ENCODE peak calls at places on chromosomes 4 and X, in four cellular contexts. One of them, this sample, is unnamed.

GRCh38 chrX:98398542-98398941 is 1514.8 kb downstream of the RPA4 start:
- DNase-seq in DMS 273 treated with DMSO at 0.1 percent for 48 hours: no peak
- DNase-seq in GM18507: no peak
- DNase-seq in RWPE2: no peak
- DNase-seq in this sample: no peak

GRCh38 chrX:39491548-39492297 is 606.0 kb downstream of the BCOR start:
- DNase-seq in DMS 273 treated with DMSO at 0.1 percent for 48 hours: no peak
- DNase-seq in GM18507: peak
- DNase-seq in RWPE2: no peak
- DNase-seq in this sample: no peak

GRCh38 chr4:140150886-140151699 is 2.9 kb downstream of the MAML3 start:
- DNase-seq in DMS 273 treated with DMSO at 0.1 percent for 48 hours: peak
- DNase-seq in GM18507: no peak
- DNase-seq in RWPE2: peak
- DNase-seq in this sample: peak

GRCh38 chrX:120791013-120791643 is 84.5 kb downstream of the CT47B1 start:
- DNase-seq in DMS 273 treated with DMSO at 0.1 percent for 48 hours: peak
- DNase-seq in GM18507: no peak
- DNase-seq in RWPE2: no peak
- DNase-seq in this sample: no peak

GRCh38 chrX:8988456-8988855 is 45.5 kb downstream of the FAM9B start:
- DNase-seq in DMS 273 treated with DMSO at 0.1 percent for 48 hours: no peak
- DNase-seq in GM18507: no peak
- DNase-seq in RWPE2: no peak
- DNase-seq in this sample: no peak

GRCh38 chr4:36187723-36188333 is 56.5 kb downstream of the ARAP2 start:
- DNase-seq in DMS 273 treated with DMSO at 0.1 percent for 48 hours: peak
- DNase-seq in GM18507: no peak
- DNase-seq in RWPE2: no peak
- DNase-seq in this sample: no peak

GRCh38 chrX:24392709-24393108 is 32.3 kb downstream of the SUPT20HL1 start:
- DNase-seq in DMS 273 treated with DMSO at 0.1 percent for 48 hours: no peak
- DNase-seq in GM18507: no peak
- DNase-seq in RWPE2: no peak
- DNase-seq in this sample: no peak

GRCh38 chr4:141636771-141637460 is 533 bp downstream of the IL15 start:
- DNase-seq in DMS 273 treated with DMSO at 0.1 percent for 48 hours: no peak
- DNase-seq in GM18507: peak
- DNase-seq in RWPE2: peak
- DNase-seq in this sample: no peak

GRCh38 chr4:174764105-174764729 is 64.8 kb downstream of the GLRA3 start:
- DNase-seq in DMS 273 treated with DMSO at 0.1 percent for 48 hours: no peak
- DNase-seq in GM18507: no peak
- DNase-seq in RWPE2: no peak
- DNase-seq in this sample: no peak

GRCh38 chr4:73409978-73410588 is 6.0 kb downstream of the ALB start:
- DNase-seq in DMS 273 treated with DMSO at 0.1 percent for 48 hours: no peak
- DNase-seq in GM18507: no peak
- DNase-seq in RWPE2: no peak
- DNase-seq in this sample: no peak

GRCh38 chr4:163701915-163702314 is 207.4 kb downstream of the TMA16 start:
- DNase-seq in DMS 273 treated with DMSO at 0.1 percent for 48 hours: no peak
- DNase-seq in GM18507: peak
- DNase-seq in RWPE2: no peak
- DNase-seq in this sample: no peak

GRCh38 chrX:70196961-70197805 is 19.9 kb downstream of the DGAT2L6 start:
- DNase-seq in DMS 273 treated with DMSO at 0.1 percent for 48 hours: no peak
- DNase-seq in GM18507: no peak
- DNase-seq in RWPE2: no peak
- DNase-seq in this sample: peak

GRCh38 chr4:4947721-4948120 is 71.5 kb downstream of the CYTL1 start:
- DNase-seq in DMS 273 treated with DMSO at 0.1 percent for 48 hours: no peak
- DNase-seq in GM18507: no peak
- DNase-seq in RWPE2: no peak
- DNase-seq in this sample: no peak

GRCh38 chrX:34961662-34962061 is 19.1 kb downstream of the FAM47B start:
- DNase-seq in DMS 273 treated with DMSO at 0.1 percent for 48 hours: no peak
- DNase-seq in GM18507: no peak
- DNase-seq in RWPE2: no peak
- DNase-seq in this sample: no peak

GRCh38 chr4:37802068-37802666 is 24.3 kb upstream of the PGM2 start:
- DNase-seq in DMS 273 treated with DMSO at 0.1 percent for 48 hours: peak
- DNase-seq in GM18507: no peak
- DNase-seq in RWPE2: no peak
- DNase-seq in this sample: peak

GRCh38 chr4:73222466-73223257 is 35.9 kb downstream of the ANKRD17 start:
- DNase-seq in DMS 273 treated with DMSO at 0.1 percent for 48 hours: peak
- DNase-seq in GM18507: peak
- DNase-seq in RWPE2: no peak
- DNase-seq in this sample: peak

GRCh38 chr4:136939781-136940180 is 592.5 kb downstream of the PCDH18 start:
- DNase-seq in DMS 273 treated with DMSO at 0.1 percent for 48 hours: no peak
- DNase-seq in GM18507: no peak
- DNase-seq in RWPE2: no peak
- DNase-seq in this sample: no peak

GRCh38 chr4:53132117-53132889 is 233.6 kb downstream of the SCFD2 start:
- DNase-seq in DMS 273 treated with DMSO at 0.1 percent for 48 hours: no peak
- DNase-seq in GM18507: no peak
- DNase-seq in RWPE2: no peak
- DNase-seq in this sample: no peak

GRCh38 chr4:61200195-61200990 is at the start of gene ADGRL3:
- DNase-seq in DMS 273 treated with DMSO at 0.1 percent for 48 hours: peak
- DNase-seq in GM18507: no peak
- DNase-seq in RWPE2: no peak
- DNase-seq in this sample: peak

GRCh38 chrX:40207626-40208025 is 109.9 kb upstream of the BCOR start:
- DNase-seq in DMS 273 treated with DMSO at 0.1 percent for 48 hours: no peak
- DNase-seq in GM18507: no peak
- DNase-seq in RWPE2: no peak
- DNase-seq in this sample: no peak

GRCh38 chr4:138158746-138159297 is 83.3 kb downstream of the SLC7A11 start:
- DNase-seq in DMS 273 treated with DMSO at 0.1 percent for 48 hours: no peak
- DNase-seq in GM18507: no peak
- DNase-seq in RWPE2: no peak
- DNase-seq in this sample: no peak

GRCh38 chrX:15465896-15466651 is 27.1 kb downstream of the PIR start:
- DNase-seq in DMS 273 treated with DMSO at 0.1 percent for 48 hours: no peak
- DNase-seq in GM18507: no peak
- DNase-seq in RWPE2: no peak
- DNase-seq in this sample: no peak

GRCh38 chr4:44425614-44426208 is 22.9 kb downstream of the KCTD8 start:
- DNase-seq in DMS 273 treated with DMSO at 0.1 percent for 48 hours: no peak
- DNase-seq in GM18507: no peak
- DNase-seq in RWPE2: no peak
- DNase-seq in this sample: no peak

GRCh38 chr4:100109921-100110320 is 80.3 kb downstream of the DDIT4L start:
- DNase-seq in DMS 273 treated with DMSO at 0.1 percent for 48 hours: no peak
- DNase-seq in GM18507: no peak
- DNase-seq in RWPE2: no peak
- DNase-seq in this sample: no peak

GRCh38 chr4:146960634-146961033 is 15.0 kb upstream of the TTC29 start:
- DNase-seq in DMS 273 treated with DMSO at 0.1 percent for 48 hours: no peak
- DNase-seq in GM18507: no peak
- DNase-seq in RWPE2: no peak
- DNase-seq in this sample: no peak

GRCh38 chr4:19455196-19455595 is 796.5 kb upstream of the SLIT2 start:
- DNase-seq in DMS 273 treated with DMSO at 0.1 percent for 48 hours: no peak
- DNase-seq in GM18507: no peak
- DNase-seq in RWPE2: no peak
- DNase-seq in this sample: no peak

GRCh38 chr4:74671074-74671698 is 123.1 kb downstream of the BTC start:
- DNase-seq in DMS 273 treated with DMSO at 0.1 percent for 48 hours: no peak
- DNase-seq in GM18507: no peak
- DNase-seq in RWPE2: no peak
- DNase-seq in this sample: no peak

GRCh38 chr4:110287130-110287529 is 88.7 kb upstream of the ELOVL6 start:
- DNase-seq in DMS 273 treated with DMSO at 0.1 percent for 48 hours: no peak
- DNase-seq in GM18507: peak
- DNase-seq in RWPE2: no peak
- DNase-seq in this sample: no peak

GRCh38 chr4:158208931-158209640 is 1.2 kb upstream of the TMEM144 start:
- DNase-seq in DMS 273 treated with DMSO at 0.1 percent for 48 hours: no peak
- DNase-seq in GM18507: no peak
- DNase-seq in RWPE2: no peak
- DNase-seq in this sample: no peak

GRCh38 chr4:40180356-40180755 is 16.5 kb upstream of the RHOH start:
- DNase-seq in DMS 273 treated with DMSO at 0.1 percent for 48 hours: no peak
- DNase-seq in GM18507: no peak
- DNase-seq in RWPE2: no peak
- DNase-seq in this sample: no peak

GRCh38 chr4:169210516-169211108 is 60.1 kb downstream of the SH3RF1 start:
- DNase-seq in DMS 273 treated with DMSO at 0.1 percent for 48 hours: no peak
- DNase-seq in GM18507: no peak
- DNase-seq in RWPE2: no peak
- DNase-seq in this sample: no peak

GRCh38 chrX:31007347-31007746 is 64.5 kb downstream of the FTHL17 start:
- DNase-seq in DMS 273 treated with DMSO at 0.1 percent for 48 hours: no peak
- DNase-seq in GM18507: no peak
- DNase-seq in RWPE2: no peak
- DNase-seq in this sample: no peak

GRCh38 chr4:35520059-35520458 is 724.3 kb downstream of the ARAP2 start:
- DNase-seq in DMS 273 treated with DMSO at 0.1 percent for 48 hours: no peak
- DNase-seq in GM18507: no peak
- DNase-seq in RWPE2: peak
- DNase-seq in this sample: no peak

GRCh38 chrX:16212436-16212835 is 45.2 kb downstream of the MAGEB17 start:
- DNase-seq in DMS 273 treated with DMSO at 0.1 percent for 48 hours: no peak
- DNase-seq in GM18507: no peak
- DNase-seq in RWPE2: no peak
- DNase-seq in this sample: no peak

This sample was measured in NCI-H2171.